ENCODE peak calls at places on chromosomes 5 and 9, in seven cellular contexts. B, Y, X, N, Q, S and I are unnamed samples.
A peak's percentile ranks its signal among the peaks of the same experiment; 100 is the strongest.

GRCh38 chr9:68802525-68803015 is 97.5 kb downstream of the PIP5K1B start:
- DNase-seq in Q (no peak), N (no peak), Y (no peak), X (no peak), B (no peak), S (no peak), I (peak; percentile 27)

GRCh38 chr5:131786900-131787692 is 9.7 kb downstream of the FNIP1 start:
- DNase-seq in Y (no peak), B (no peak), S (no peak), X (peak; percentile 2), N (no peak), Q (no peak), I (no peak)

GRCh38 chr9:96758845-96759673 is 18.8 kb downstream of the ZNF510 start:
- DNase-seq in B (peak; percentile 25), X (no peak), Y (no peak), N (no peak), S (no peak), Q (no peak), I (no peak)

GRCh38 chr9:131814714-131815113 is 74.8 kb upstream of the RAPGEF1 start:
- DNase-seq in B (no peak), Q (no peak), Y (no peak), N (no peak), X (no peak), S (no peak), I (no peak)

GRCh38 chr9:135565636-135566035 is 4.1 kb downstream of the PAEP start:
- DNase-seq in N (no peak), S (no peak), Q (no peak), X (no peak), B (no peak), Y (no peak), I (no peak)

GRCh38 chr5:138334867-138335447 is 3.1 kb upstream of the FAM53C start:
- DNase-seq in X (no peak), B (peak; percentile 27), N (no peak), S (no peak), Y (no peak), Q (no peak), I (no peak)

GRCh38 chr9:122122903-122123632 is 30.0 kb upstream of the TTLL11 start:
- DNase-seq in Y (peak; percentile 69), Q (peak; percentile 77), B (peak; percentile 64), S (peak; percentile 88), X (no peak), N (peak; percentile 33), I (peak; percentile 80)

GRCh38 chr9:109372246-109372645 is 51.4 kb upstream of the EPB41L4B start:
- DNase-seq in Q (no peak), N (no peak), S (no peak), B (no peak), X (no peak), Y (peak; percentile 36), I (no peak)

GRCh38 chr5:146007973-146008372 is 71.6 kb downstream of the SH3RF2 start:
- DNase-seq in X (no peak), Q (no peak), B (no peak), Y (no peak), N (no peak), S (no peak), I (no peak)

GRCh38 chr5:84384604-84385575 is at the start of gene EDIL3:
- DNase-seq in Y (no peak), Q (no peak), X (no peak), B (peak; percentile 28), S (peak; percentile 83), N (no peak), I (no peak)

GRCh38 chr5:2754621-2755370 is 3.3 kb upstream of the IRX2 start:
- DNase-seq in S (no peak), N (peak; percentile 28), B (no peak), Y (no peak), Q (no peak), X (no peak), I (no peak)

GRCh38 chr9:16364347-16364746 is 506.1 kb downstream of the BNC2 start:
- DNase-seq in N (no peak), X (no peak), S (no peak), Q (no peak), Y (no peak), B (no peak), I (no peak)

GRCh38 chr5:153676821-153677220 is 186.4 kb downstream of the GRIA1 start:
- DNase-seq in S (no peak), Y (no peak), B (no peak), X (no peak), N (no peak), Q (no peak), I (no peak)

GRCh38 chr5:162274684-162275083 is 207.1 kb downstream of the GABRG2 start:
- DNase-seq in X (no peak), N (no peak), B (no peak), Q (no peak), S (no peak), Y (no peak), I (no peak)

GRCh38 chr5:138054863-138055558 is 22.1 kb upstream of the FAM13B start:
- DNase-seq in Q (no peak), Y (no peak), S (peak; percentile 49), N (no peak), X (no peak), B (no peak), I (no peak)

GRCh38 chr9:21030389-21031035 is 928 bp downstream of the HACD4 start:
- DNase-seq in S (no peak), Q (peak; percentile 5), X (no peak), Y (no peak), B (peak; percentile 52), N (peak; percentile 65), I (peak; percentile 22)

GRCh38 chr5:109028608-109029299 is 281.1 kb downstream of the FER start:
- DNase-seq in N (peak; percentile 12), Q (no peak), S (no peak), Y (no peak), X (no peak), B (peak; percentile 15), I (no peak)

GRCh38 chr5:146772881-146773440 is 105.6 kb downstream of the PPP2R2B start:
- DNase-seq in X (no peak), Y (peak; percentile 30), Q (no peak), N (no peak), B (no peak), S (no peak), I (no peak)

GRCh38 chr9:127250896-127251391 is 13.6 kb upstream of the GARNL3 start:
- DNase-seq in S (no peak), Y (no peak), Q (no peak), X (no peak), B (no peak), N (no peak), I (no peak)

GRCh38 chr9:82101475-82101874 is 112.9 kb downstream of the SPATA31D1 start:
- DNase-seq in S (no peak), Q (no peak), Y (no peak), N (no peak), B (peak; percentile 29), X (no peak), I (no peak)

GRCh38 chr5:6753851-6754250 is 40.6 kb downstream of the TENT4A start:
- DNase-seq in N (no peak), X (no peak), B (no peak), Y (no peak), S (no peak), Q (no peak), I (no peak)

GRCh38 chr5:74579215-74579614 is 61.3 kb downstream of the ENC1 start:
- DNase-seq in B (no peak), X (no peak), Y (peak; percentile 95), Q (peak; percentile 77), S (no peak), N (no peak), I (peak; percentile 55)

GRCh38 chr5:77168884-77169254 is 41.6 kb upstream of the PDE8B start:
- DNase-seq in N (no peak), B (no peak), Q (no peak), X (no peak), S (no peak), Y (peak; percentile 27), I (no peak)

GRCh38 chr9:113446323-113446740 is 17.2 kb upstream of the RGS3 start:
- DNase-seq in Q (no peak), S (no peak), N (peak; percentile 18), B (peak; percentile 67), Y (peak; percentile 49), X (no peak), I (no peak)

GRCh38 chr5:171711631-171712030 is 74.0 kb upstream of the SMIM23 start:
- DNase-seq in Y (no peak), S (no peak), X (no peak), N (no peak), B (no peak), Q (no peak), I (no peak)

GRCh38 chr9:125544988-125545651 is 161.9 kb downstream of the MAPKAP1 start:
- DNase-seq in X (no peak), N (peak; percentile 73), B (peak; percentile 84), S (no peak), Q (no peak), Y (no peak), I (no peak)

GRCh38 chr5:156956321-156956720 is 6.7 kb downstream of the TIMD4 start:
- DNase-seq in N (no peak), Q (no peak), X (no peak), B (no peak), S (no peak), Y (no peak), I (no peak)

GRCh38 chr9:111752455-111752854 is 42.3 kb downstream of the SHOC1 start:
- DNase-seq in X (no peak), N (peak; percentile 30), S (no peak), Q (no peak), Y (no peak), B (peak; percentile 75), I (no peak)

GRCh38 chr9:37739222-37739621 is 14.4 kb upstream of the TRMT10B start:
- DNase-seq in Q (no peak), B (no peak), X (no peak), S (no peak), Y (no peak), N (no peak), I (no peak)

GRCh38 chr5:34599471-34600117 is 56.5 kb upstream of the RAI14 start:
- DNase-seq in Q (no peak), N (peak; percentile 34), S (no peak), B (peak; percentile 82), Y (no peak), X (no peak), I (no peak)

GRCh38 chr5:14848385-14848784 is 23.2 kb downstream of the ANKH start:
- DNase-seq in Y (no peak), X (no peak), B (no peak), S (no peak), Q (no peak), N (no peak), I (no peak)

GRCh38 chr9:93139365-93140182 is 5.5 kb upstream of the NINJ1 start:
- DNase-seq in Y (peak; percentile 15), Q (no peak), N (no peak), B (no peak), S (no peak), X (no peak), I (no peak)

GRCh38 chr5:14447958-14448881 is 133.4 kb upstream of the OTULINL start:
- DNase-seq in B (peak; percentile 75), S (no peak), Q (no peak), N (no peak), Y (peak; percentile 55), X (no peak), I (no peak)

GRCh38 chr5:78717674-78718073 is 69.1 kb upstream of the LHFPL2 start:
- DNase-seq in Y (peak; percentile 13), B (peak; percentile 12), X (no peak), S (no peak), N (no peak), Q (no peak), I (no peak)

GRCh38 chr9:70021026-70021571 is 22.5 kb upstream of the MAMDC2 start:
- DNase-seq in X (no peak), Q (no peak), S (peak; percentile 83), N (peak; percentile 86), Y (peak; percentile 96), B (peak; percentile 93), I (no peak)

GRCh38 chr5:172421020-172421419 is 33.3 kb downstream of the SH3PXD2B start:
- DNase-seq in B (no peak), S (no peak), Q (no peak), Y (no peak), N (no peak), X (no peak), I (no peak)